ENCODE peak calls at places on chromosomes 4 and X, in six cellular contexts. I is C1 segment of cervical spinal cord, O is psoas muscle, V is heart right ventricle, Z is progenitor cell of endocrine pancreas, X is natural killer cell. P is an unnamed sample.

GRCh38 chrX:129115104-129115503 is 408.2 kb downstream of the SMARCA1 start:
- DNase-seq in X (no peak), Z (no peak), O (no peak), V (no peak), I (no peak), P (peak; percentile 69)

GRCh38 chr4:112234952-112235609 is 3.5 kb downstream of the AP1AR start:
- DNase-seq in I (no peak), Z (peak; percentile 16), O (no peak), V (peak; percentile 83), X (no peak), P (peak; percentile 70)

GRCh38 chrX:23317799-23318724 is 16.6 kb upstream of the PTCHD1 start:
- DNase-seq in Z (peak; percentile 51), I (no peak), V (no peak), X (peak; percentile 15), O (no peak), P (peak; percentile 41)

GRCh38 chr4:169689681-169690080 is 68.1 kb downstream of the HPF1 start:
- DNase-seq in Z (no peak), X (no peak), V (no peak), O (no peak), I (no peak), P (no peak)

GRCh38 chrX:10709276-10709675 is 88.9 kb upstream of the MID1 start:
- DNase-seq in O (no peak), X (no peak), Z (no peak), V (no peak), I (no peak), P (no peak)

GRCh38 chr4:8025668-8026067 is 86.0 kb upstream of the AFAP1 start:
- DNase-seq in Z (no peak), I (no peak), X (no peak), O (no peak), V (no peak), P (no peak)

GRCh38 chr4:12146349-12146748 is 717.7 kb upstream of the HS3ST1 start:
- DNase-seq in Z (no peak), O (no peak), V (no peak), I (no peak), X (no peak), P (no peak)

GRCh38 chr4:8088966-8089491 is 69.6 kb downstream of the ABLIM2 start:
- DNase-seq in I (no peak), Z (no peak), O (peak; percentile 13), V (no peak), X (no peak), P (no peak)

GRCh38 chr4:40178672-40179071 is 18.2 kb upstream of the RHOH start:
- DNase-seq in Z (no peak), I (no peak), X (no peak), O (no peak), V (no peak), P (no peak)

GRCh38 chr4:157222764-157223145 is 2.2 kb downstream of the GRIA2 start:
- DNase-seq in Z (no peak), I (peak; percentile 47), X (no peak), O (no peak), V (no peak), P (no peak)

GRCh38 chr4:128810331-128810870 is 901 bp downstream of the JADE1 start:
- DNase-seq in V (peak; percentile 29), I (no peak), O (peak; percentile 34), Z (no peak), X (peak; percentile 22), P (peak; percentile 34)

GRCh38 chr4:86451560-86452322 is 91.9 kb upstream of the MAPK10 start:
- DNase-seq in O (no peak), V (no peak), X (no peak), I (no peak), Z (no peak), P (no peak)

GRCh38 chr4:181688416-181688815 is 554.8 kb upstream of the TENM3 start:
- DNase-seq in X (no peak), I (no peak), Z (no peak), V (no peak), O (no peak), P (no peak)

GRCh38 chr4:89136525-89136924 is 25.2 kb downstream of the TIGD2 start:
- DNase-seq in I (no peak), O (no peak), Z (no peak), X (no peak), V (no peak), P (no peak)

GRCh38 chr4:186149872-186150271 is 41.5 kb upstream of the CYP4V2 start:
- DNase-seq in V (peak; percentile 82), I (no peak), X (no peak), Z (no peak), O (peak; percentile 81), P (peak; percentile 55)

GRCh38 chr4:7332216-7333023 is 102.3 kb downstream of the PSAPL1 start:
- DNase-seq in O (peak; percentile 32), V (peak; percentile 27), Z (no peak), X (no peak), I (no peak), P (no peak)

GRCh38 chr4:175298119-175298518 is 380.0 kb downstream of the ADAM29 start:
- DNase-seq in V (no peak), X (no peak), I (no peak), O (no peak), Z (no peak), P (no peak)

GRCh38 chr4:175531405-175532091 is 280.5 kb downstream of the GPM6A start:
- DNase-seq in X (no peak), V (no peak), I (no peak), O (no peak), Z (no peak), P (no peak)